ENCODE peak calls at places on chromosomes 3 and 15, in six cellular contexts. A, B, V, N, C and G are unnamed samples.

GRCh38 chr3:148924572-148924971 is 59.5 kb downstream of the CPA3 start:
- DNase-seq in C (no peak), V (no peak), A (no peak), N (no peak), B (no peak), G (no peak)

GRCh38 chr15:58308742-58309355 is 122.9 kb upstream of the LIPC start:
- DNase-seq in V (no peak), A (no peak), B (no peak), N (no peak), C (no peak), G (no peak)

GRCh38 chr15:93072440-93073394 is 16.3 kb downstream of the RGMA start:
- DNase-seq in A (peak), C (no peak), B (peak), V (peak), N (no peak), G (no peak)

GRCh38 chr3:126530171-126531050 is 6.5 kb downstream of the CHST13 start:
- DNase-seq in N (no peak), V (peak), B (no peak), A (peak), C (peak), G (no peak)

GRCh38 chr3:135138776-135139175 is 343.7 kb downstream of the EPHB1 start:
- DNase-seq in A (no peak), B (no peak), C (no peak), V (no peak), N (no peak), G (no peak)

GRCh38 chr15:51869074-51869425 is 39.6 kb downstream of the TMOD3 start:
- DNase-seq in V (no peak), A (no peak), B (no peak), C (no peak), N (no peak), G (no peak)

GRCh38 chr3:143001034-143001368 is 369 bp upstream of the U2SURP start:
- DNase-seq in A (no peak), B (no peak), V (no peak), C (peak), N (peak), G (no peak)

GRCh38 chr15:50137330-50137761 is 18.3 kb upstream of the ATP8B4 start:
- DNase-seq in A (no peak), C (no peak), N (no peak), V (no peak), B (no peak), G (peak)

GRCh38 chr15:66071621-66072295 is 181.8 kb downstream of the MEGF11 start:
- DNase-seq in V (peak), A (no peak), B (no peak), C (no peak), N (no peak), G (no peak)

GRCh38 chr3:38454884-38455638 is 1.4 kb downstream of the ACVR2B start:
- DNase-seq in N (peak), B (peak), A (peak), C (peak), V (peak), G (peak)

GRCh38 chr3:187830181-187830580 is 84.9 kb upstream of the BCL6 start:
- DNase-seq in B (no peak), A (no peak), N (no peak), C (no peak), V (no peak), G (no peak)

GRCh38 chr3:187827723-187828122 is 82.5 kb upstream of the BCL6 start:
- DNase-seq in N (no peak), B (no peak), A (no peak), C (no peak), V (no peak), G (no peak)

GRCh38 chr3:187831125-187832051 is 86.1 kb upstream of the BCL6 start:
- DNase-seq in B (no peak), A (no peak), C (no peak), N (no peak), V (no peak), G (no peak)

GRCh38 chr3:187832202-187832601 is 86.9 kb upstream of the BCL6 start:
- DNase-seq in C (no peak), N (no peak), V (no peak), B (no peak), A (no peak), G (no peak)

DNA sequence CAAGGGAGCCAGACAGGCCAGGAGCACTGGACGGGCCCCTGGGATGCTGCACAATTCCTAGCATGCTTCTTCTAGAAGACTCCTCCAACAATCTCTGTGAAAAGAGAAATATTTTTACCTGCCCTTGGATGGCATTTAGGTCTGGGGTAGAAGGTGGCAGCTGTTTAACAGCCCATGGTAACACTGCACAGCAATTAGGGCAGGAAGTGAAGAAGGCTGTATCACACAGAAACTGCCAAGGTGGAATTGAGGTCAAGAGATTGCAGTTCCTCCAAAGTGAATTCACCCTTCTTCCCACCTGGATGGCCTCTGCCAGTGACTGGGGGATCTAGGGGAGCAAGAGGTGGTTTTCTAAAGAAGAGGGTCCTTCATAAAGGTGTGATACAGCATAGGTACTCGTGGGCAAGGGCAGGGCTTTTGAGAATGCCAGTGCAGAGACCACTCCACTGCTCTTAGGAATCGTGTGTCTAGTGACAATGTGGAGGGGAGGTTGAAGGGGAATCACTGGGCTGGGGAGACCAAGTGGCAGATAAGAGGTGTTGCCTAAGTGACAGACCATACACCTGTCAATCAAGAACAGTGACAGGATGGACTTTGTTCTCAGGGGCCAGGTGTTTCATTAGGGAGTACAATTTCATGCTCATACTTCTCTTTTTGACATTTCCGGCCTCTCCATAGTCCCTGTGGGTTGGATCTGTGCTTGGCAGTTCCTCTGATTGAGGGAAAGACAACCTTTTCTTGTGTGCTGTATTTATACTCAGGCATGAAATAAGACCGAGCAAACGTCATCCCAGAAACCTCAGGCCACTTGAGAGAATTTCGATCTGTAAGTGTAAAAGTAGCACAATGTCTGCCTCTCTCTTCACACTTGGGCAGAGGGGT is 83.5 kb upstream of the BCL6 start:
- DNase-seq in C (no peak), B (no peak), N (no peak), A (no peak), V (no peak), G (no peak)
- TF ChIP-seq POLR2A in C (no peak), B (no peak), N (no peak), A (no peak), V (no peak), G (no peak)

GRCh38 chr3:190269096-190269495 is 53.1 kb downstream of the CLDN1 start:
- DNase-seq in C (no peak), B (peak), A (no peak), V (no peak), N (no peak), G (no peak)
- TF ChIP-seq POLR2A in C (no peak), B (no peak), A (no peak), V (no peak), N (no peak), G (no peak)

GRCh38 chr15:42059661-42060476 is 34.5 kb downstream of the PLA2G4D start:
- DNase-seq in A (peak), V (no peak), B (peak), C (no peak), N (no peak), G (no peak)

GRCh38 chr15:42058791-42059190 is 35.6 kb downstream of the PLA2G4D start:
- DNase-seq in C (no peak), A (no peak), B (no peak), V (no peak), N (no peak), G (no peak)

GRCh38 chr15:42053914-42054313 is 33.1 kb upstream of the PLA2G4E start:
- DNase-seq in N (no peak), A (peak), B (peak), V (no peak), C (no peak), G (no peak)

GRCh38 chr15:42057744-42058646 is 36.4 kb downstream of the PLA2G4D start:
- DNase-seq in N (no peak), A (no peak), V (no peak), C (no peak), B (peak), G (no peak)

GRCh38 chr15:42056934-42057743 is 36.3 kb upstream of the PLA2G4E start:
- DNase-seq in N (peak), B (peak), A (peak), V (no peak), C (peak), G (peak)
- TF ChIP-seq POLR2A in N (peak), B (peak), A (no peak), V (no peak), C (no peak), G (peak)

DNA sequence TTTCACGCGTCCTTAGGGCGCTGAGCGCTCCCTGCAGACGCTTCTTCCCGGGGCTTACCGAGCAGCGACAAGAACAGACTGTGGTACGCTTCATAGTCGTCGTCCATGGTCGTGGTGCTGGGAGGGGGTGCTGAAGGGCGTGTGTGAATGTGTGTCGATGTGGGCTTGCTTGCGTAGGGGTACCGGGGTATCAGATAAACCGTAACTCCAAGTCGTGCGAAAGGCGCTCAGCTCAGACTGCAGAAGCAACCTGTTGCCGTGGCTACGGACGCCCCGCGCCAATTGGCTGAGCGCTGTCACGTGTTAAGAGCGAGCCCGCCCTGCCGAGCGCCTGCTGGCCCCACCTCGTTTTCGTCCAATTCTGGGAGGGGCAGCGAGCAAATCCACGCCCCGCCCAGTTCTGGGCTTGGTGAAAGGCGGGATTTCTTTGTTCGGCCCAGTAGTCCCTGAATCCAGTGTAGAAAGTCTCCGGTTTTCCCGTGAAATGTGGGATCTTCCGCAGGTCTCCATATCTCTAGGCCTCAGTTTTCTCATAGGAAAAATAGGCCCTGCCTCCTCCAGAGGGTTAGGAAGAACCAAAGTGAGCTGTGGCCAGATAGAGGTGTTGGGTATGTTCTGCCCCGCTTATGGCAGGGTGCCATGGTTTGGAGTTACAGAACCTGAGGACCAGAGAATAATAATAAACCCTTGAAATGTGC is at the start of gene EFCAB12:
- DNase-seq in N (peak), C (peak), A (peak), B (peak), V (peak), G (peak)
- TF ChIP-seq POLR2A in N (no peak), C (no peak), A (no peak), B (no peak), V (no peak), G (no peak)

GRCh38 chr3:63911901-63912767 is at the start of gene SCAANT1:
- DNase-seq in C (peak), B (peak), N (peak), A (peak), V (peak), G (peak)
- TF ChIP-seq POLR2A in C (no peak), B (peak), N (peak), A (no peak), V (peak), G (peak)

GRCh38 chr3:141332436-141332835 is 35.9 kb upstream of the ZBTB38 start:
- DNase-seq in A (no peak), V (no peak), N (no peak), B (no peak), C (no peak), G (no peak)
- TF ChIP-seq POLR2A in A (no peak), V (no peak), N (no peak), B (no peak), C (no peak), G (no peak)

GRCh38 chr3:9944271-9944670 is 7.9 kb downstream of the PRRT3 start:
- DNase-seq in N (no peak), V (no peak), A (no peak), C (no peak), B (no peak), G (no peak)

GRCh38 chr3:9942164-9942563 is 8.5 kb downstream of the CRELD1 start:
- DNase-seq in A (no peak), V (no peak), B (no peak), N (no peak), C (no peak), G (no peak)

GRCh38 chr3:9945358-9945757 is 6.8 kb downstream of the PRRT3 start:
- DNase-seq in N (no peak), C (no peak), A (no peak), B (no peak), V (no peak), G (no peak)

GRCh38 chr3:9940746-9941145 is 7.1 kb downstream of the CRELD1 start:
- DNase-seq in V (no peak), B (no peak), C (no peak), N (no peak), A (no peak), G (no peak)

DNA sequence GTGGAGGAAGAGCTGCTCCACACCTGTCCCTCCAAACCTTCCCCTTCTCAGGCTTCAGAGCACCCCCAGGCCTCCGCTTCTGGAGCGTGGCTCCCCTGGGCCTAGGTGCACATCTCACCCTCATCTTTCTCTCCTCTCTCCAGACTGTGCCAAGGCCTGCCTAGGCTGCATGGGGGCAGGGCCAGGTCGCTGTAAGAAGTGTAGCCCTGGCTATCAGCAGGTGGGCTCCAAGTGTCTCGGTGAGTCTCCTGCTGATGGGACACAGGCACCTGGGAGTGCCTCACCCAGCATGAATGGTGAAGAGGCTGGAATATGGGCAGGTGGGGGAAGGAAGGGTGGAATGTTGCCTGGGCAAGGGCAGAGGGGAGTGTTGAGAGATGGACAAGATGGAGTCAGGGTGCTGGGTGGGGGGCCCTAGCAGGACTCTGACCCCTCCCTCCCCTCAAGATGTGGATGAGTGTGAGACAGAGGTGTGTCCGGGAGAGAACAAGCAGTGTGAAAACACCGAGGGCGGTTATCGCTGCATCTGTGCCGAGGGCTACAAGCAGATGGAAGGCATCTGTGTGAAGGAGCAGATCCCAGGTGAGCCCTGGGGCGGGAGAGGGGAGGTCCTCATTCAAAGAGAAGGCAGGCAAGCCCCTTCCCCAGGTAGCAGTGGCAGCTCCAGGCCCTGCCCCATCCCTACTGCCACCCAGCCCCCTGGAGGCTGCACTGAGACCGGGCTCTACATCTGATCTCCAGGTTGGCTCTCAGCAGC is 9.1 kb downstream of the PRRT3 start:
- DNase-seq in C (no peak), V (no peak), N (no peak), B (no peak), A (no peak), G (no peak)
- TF ChIP-seq POLR2A in C (no peak), V (no peak), N (no peak), B (no peak), A (no peak), G (no peak)

GRCh38 chr3:5194341-5194740 is 6.8 kb downstream of the EDEM1 start:
- DNase-seq in N (no peak), C (no peak), V (no peak), B (no peak), A (no peak), G (no peak)

GRCh38 chr3:5188419-5189405 is 1.2 kb downstream of the EDEM1 start:
- DNase-seq in C (peak), V (no peak), B (no peak), N (no peak), A (peak), G (no peak)

GRCh38 chr3:5190147-5190791 is 2.8 kb downstream of the EDEM1 start:
- DNase-seq in C (no peak), N (no peak), V (no peak), A (no peak), B (no peak), G (no peak)

GRCh38 chr3:5192568-5193319 is 5.2 kb downstream of the EDEM1 start:
- DNase-seq in C (no peak), N (no peak), B (no peak), A (no peak), V (no peak), G (no peak)

GRCh38 chr3:5191555-5192304 is 4.2 kb downstream of the EDEM1 start:
- DNase-seq in N (no peak), V (no peak), A (no peak), B (no peak), C (no peak), G (no peak)
- TF ChIP-seq POLR2A in N (no peak), V (no peak), A (no peak), B (no peak), C (no peak), G (no peak)